ENCODE peak calls at places on chromosome 10, in nine cellular contexts. E is cardiac septum; P is astrocyte of the spinal cord; Y is NCI-H446 treated with DMSO at 0.1 percent for 48 hours; K is NCI-H1436; O is AG08396; W is RCC 7860; Q is CD8-positive, alpha-beta memory T cell; T is glutamatergic neuron. G is an unnamed sample.

GRCh38 chr10:128463991-128464755 is 337.9 kb upstream of the MKI67 start:
- DNase-seq in E (peak), W (no peak), Q (no peak), Y (no peak), P (peak), O (no peak), K (peak), T (no peak), G (peak)

GRCh38 chr10:110841767-110842267 is 29.9 kb upstream of the PDCD4 start:
- DNase-seq in W (no peak), E (no peak), O (no peak), P (no peak), Q (no peak), T (no peak), K (no peak), Y (no peak), G (no peak)

GRCh38 chr10:71126432-71126831 is 85.9 kb upstream of the UNC5B start:
- DNase-seq in T (no peak), E (no peak), Y (no peak), Q (no peak), P (no peak), O (no peak), W (no peak), K (no peak), G (no peak)

GRCh38 chr10:14476641-14477407 is 146.1 kb upstream of the FRMD4A start:
- DNase-seq in K (no peak), Y (no peak), W (peak), T (no peak), E (no peak), O (no peak), P (peak), Q (no peak), G (no peak)

GRCh38 chr10:78049861-78050260 is 16.2 kb downstream of the RPS24 start:
- DNase-seq in T (no peak), K (no peak), O (no peak), P (no peak), Q (no peak), W (no peak), Y (no peak), E (no peak), G (no peak)

GRCh38 chr10:114266521-114266920 is 27.5 kb downstream of the VWA2 start:
- DNase-seq in E (no peak), Y (no peak), T (no peak), W (no peak), Q (no peak), O (peak), K (no peak), P (peak), G (no peak)

GRCh38 chr10:129383651-129384050 is 83.4 kb upstream of the MGMT start:
- DNase-seq in Q (no peak), W (no peak), Y (no peak), O (no peak), E (no peak), K (no peak), P (no peak), T (no peak), G (no peak)

GRCh38 chr10:112650588-112651030 is 203.6 kb downstream of the VTI1A start:
- DNase-seq in W (no peak), Q (no peak), E (no peak), T (no peak), Y (no peak), P (no peak), K (no peak), O (no peak), G (no peak)

GRCh38 chr10:15658099-15658702 is 61.5 kb downstream of the ITGA8 start:
- DNase-seq in T (no peak), Y (no peak), Q (no peak), E (no peak), O (no peak), K (no peak), P (no peak), W (no peak), G (no peak)

GRCh38 chr10:47370878-47371277 is 13.2 kb downstream of the ZNF488 start:
- DNase-seq in O (no peak), Y (no peak), P (no peak), Q (no peak), W (no peak), E (no peak), K (no peak), T (no peak), G (no peak)

GRCh38 chr10:98263088-98263487 is 4.9 kb downstream of the LOXL4 start:
- DNase-seq in E (no peak), T (no peak), W (no peak), K (no peak), Y (no peak), Q (no peak), P (no peak), O (no peak), G (no peak)

GRCh38 chr10:7260412-7260900 is 150.4 kb downstream of the SFMBT2 start:
- DNase-seq in E (no peak), O (peak), T (no peak), K (no peak), Q (peak), P (peak), Y (no peak), W (peak), G (no peak)

GRCh38 chr10:96833220-96834001 is 1.3 kb downstream of the LCOR start:
- DNase-seq in Y (no peak), P (peak), T (peak), O (peak), Q (no peak), K (no peak), E (no peak), W (no peak), G (no peak)

GRCh38 chr10:71338728-71339495 is 19.9 kb downstream of the SLC29A3 start:
- DNase-seq in P (no peak), W (no peak), O (no peak), T (no peak), E (no peak), Y (no peak), K (no peak), Q (no peak), G (no peak)

GRCh38 chr10:124005991-124006392 is 87.4 kb downstream of the CHST15 start:
- DNase-seq in Y (no peak), E (peak), P (no peak), Q (no peak), K (peak), W (no peak), T (peak), O (no peak), G (no peak)

GRCh38 chr10:69201045-69201444 is 19.1 kb upstream of the HKDC1 start:
- DNase-seq in P (no peak), T (no peak), K (no peak), E (no peak), Q (no peak), W (peak), Y (no peak), O (no peak), G (no peak)

GRCh38 chr10:93437946-93438795 is 44.0 kb downstream of the MYOF start:
- DNase-seq in O (no peak), T (no peak), Y (no peak), W (peak), P (peak), Q (no peak), E (no peak), K (no peak), G (no peak)

GRCh38 chr10:104309980-104310978 is 28.0 kb downstream of the ITPRIP start:
- DNase-seq in T (no peak), W (peak), Y (no peak), K (no peak), O (peak), E (peak), Q (no peak), P (peak), G (peak)

GRCh38 chr10:118584181-118584954 is 11.1 kb downstream of the PRLHR start:
- DNase-seq in Q (no peak), W (peak), P (peak), Y (no peak), T (no peak), K (no peak), E (peak), O (peak), G (no peak)

GRCh38 chr10:74432841-74433594 is 282.0 kb downstream of the ADK start:
- DNase-seq in P (peak), Q (no peak), E (no peak), W (no peak), T (no peak), Y (no peak), O (peak), K (peak), G (no peak)

GRCh38 chr10:3136336-3136735 is 36.2 kb downstream of the PITRM1 start:
- DNase-seq in Y (no peak), E (no peak), T (no peak), Q (no peak), P (no peak), O (no peak), K (no peak), W (no peak), G (no peak)

GRCh38 chr10:63630928-63631685 is 109.9 kb downstream of the REEP3 start:
- DNase-seq in Y (no peak), T (no peak), E (no peak), K (no peak), Q (no peak), O (no peak), W (no peak), P (peak), G (no peak)

GRCh38 chr10:127735156-127735555 is 1.8 kb upstream of the FOXI2 start:
- DNase-seq in E (no peak), T (no peak), Y (no peak), P (no peak), K (no peak), W (no peak), Q (no peak), O (no peak), G (no peak)

GRCh38 chr10:53997953-53998352 is 803.1 kb downstream of the PCDH15 start:
- DNase-seq in E (no peak), Y (no peak), Q (no peak), P (no peak), W (no peak), T (no peak), O (no peak), K (no peak), G (no peak)

GRCh38 chr10:123381271-123381670 is 227.1 kb downstream of the BUB3 start:
- DNase-seq in T (no peak), Y (no peak), K (no peak), E (no peak), O (no peak), W (no peak), P (no peak), Q (no peak), G (no peak)

GRCh38 chr10:3045471-3046209 is 21.7 kb upstream of the PFKP start:
- DNase-seq in T (peak), Q (no peak), O (peak), Y (no peak), W (peak), E (peak), K (no peak), P (peak), G (no peak)

GRCh38 chr10:7311256-7312178 is 99.3 kb downstream of the SFMBT2 start:
- DNase-seq in Y (no peak), P (no peak), K (no peak), T (no peak), O (no peak), E (no peak), W (peak), Q (no peak), G (no peak)

GRCh38 chr10:30432631-30433285 is 1.2 kb upstream of the MAP3K8 start:
- DNase-seq in Y (no peak), Q (no peak), O (no peak), P (no peak), K (no peak), W (peak), E (no peak), T (no peak), G (peak)

GRCh38 chr10:14592026-14592425 is 182.7 kb downstream of the FAM107B start:
- DNase-seq in Q (no peak), O (no peak), Y (no peak), P (no peak), W (no peak), E (no peak), K (no peak), T (no peak), G (no peak)

GRCh38 chr10:110495731-110496552 is 1.8 kb upstream of the DUSP5 start:
- DNase-seq in Y (no peak), W (peak), O (peak), T (peak), Q (no peak), P (peak), E (no peak), K (no peak), G (no peak)

GRCh38 chr10:3102721-3103410 is 35.5 kb downstream of the PFKP start:
- DNase-seq in W (no peak), Q (no peak), Y (no peak), K (peak), P (peak), T (no peak), O (no peak), E (no peak), G (no peak)

GRCh38 chr10:24556746-24557742 is 166.6 kb downstream of the ARHGAP21 start:
- DNase-seq in O (peak), W (peak), T (no peak), E (no peak), K (peak), P (peak), Q (no peak), Y (peak), G (no peak)

GRCh38 chr10:60646966-60647796 is 131.1 kb upstream of the CDK1 start:
- DNase-seq in P (peak), K (peak), E (no peak), T (no peak), W (peak), O (peak), Q (peak), Y (no peak), G (no peak)

GRCh38 chr10:70903262-70903921 is 15.0 kb upstream of the PCBD1 start:
- DNase-seq in Q (no peak), T (peak), O (peak), P (peak), K (peak), W (peak), E (no peak), Y (no peak), G (no peak)

GRCh38 chr10:126397640-126398382 is 9.5 kb upstream of the ADAM12 start:
- DNase-seq in Q (no peak), K (no peak), P (peak), W (peak), T (no peak), Y (no peak), O (peak), E (no peak), G (no peak)

GRCh38 chr10:98377001-98377400 is 38.0 kb downstream of the PYROXD2 start:
- DNase-seq in P (no peak), O (no peak), W (no peak), Y (no peak), T (no peak), Q (no peak), E (no peak), K (no peak), G (no peak)

GRCh38 chr10:96344178-96344577 is 14.6 kb downstream of the OPALIN start:
- DNase-seq in Y (no peak), W (no peak), P (no peak), Q (no peak), E (no peak), T (no peak), O (no peak), K (no peak), G (no peak)

GRCh38 chr10:21071001-21071673 is 174.0 kb upstream of the NEBL start:
- DNase-seq in P (no peak), Q (no peak), O (no peak), T (no peak), K (no peak), W (no peak), E (no peak), Y (no peak), G (no peak)

GRCh38 chr10:25696013-25696708 is 237.9 kb upstream of the MYO3A start:
- DNase-seq in P (no peak), E (no peak), T (no peak), O (no peak), W (no peak), K (no peak), Y (no peak), Q (no peak), G (no peak)